ENCODE peak calls at places on chromosomes 2 and 18, in nine cellular contexts. A is choroid plexus epithelial cell, M is B cell, D is PC-3, S is foreskin fibroblast, N is AG09309, E is cardiac muscle cell, K is tibial artery, B is IMR-90. Q is an unnamed sample.

GRCh38 chr18:58004317-58004716 is 39.7 kb upstream of the NEDD4L start:
- DNase-seq in M (no peak), K (no peak), E (no peak), B (peak; percentile 81), N (peak; percentile 34), A (peak; percentile 79), S (peak; percentile 75), D (peak; percentile 92), Q (no peak)

GRCh38 chr2:63786506-63786905 is 55.2 kb upstream of the UGP2 start:
- DNase-seq in S (no peak), N (no peak), K (no peak), D (no peak), B (no peak), E (no peak), M (no peak), A (no peak), Q (no peak)

GRCh38 chr2:73009177-73009839 is 62.2 kb downstream of the SFXN5 start:
- DNase-seq in A (no peak), B (no peak), N (no peak), M (no peak), D (no peak), S (no peak), E (no peak), K (peak; percentile 48), Q (no peak)

GRCh38 chr2:85707304-85707703 is 13.1 kb downstream of the GNLY start:
- DNase-seq in N (peak; percentile 70), A (peak; percentile 97), K (peak; percentile 65), S (peak; percentile 95), M (peak; percentile 69), D (peak; percentile 99), B (peak; percentile 94), E (peak; percentile 87), Q (peak; percentile 55)

GRCh38 chr18:6741290-6741689 is 11.8 kb downstream of the ARHGAP28 start:
- DNase-seq in S (peak; percentile 98), A (peak; percentile 99), D (peak; percentile 91), N (peak; percentile 94), K (no peak), M (no peak), B (peak; percentile 100), E (no peak), Q (no peak)

GRCh38 chr2:132991464-132992045 is 321.6 kb upstream of the LYPD1 start:
- DNase-seq in S (no peak), A (no peak), M (no peak), E (no peak), D (no peak), N (no peak), B (no peak), K (no peak), Q (no peak)

GRCh38 chr2:65746919-65747678 is 314.7 kb upstream of the SPRED2 start:
- DNase-seq in M (no peak), S (peak; percentile 25), D (no peak), B (no peak), K (no peak), A (peak; percentile 38), E (peak; percentile 7), N (no peak), Q (no peak)

GRCh38 chr2:55351672-55352071 is 68.0 kb downstream of the CCDC88A start:
- DNase-seq in D (no peak), B (no peak), N (no peak), A (no peak), S (no peak), K (no peak), E (no peak), M (no peak), Q (no peak)

GRCh38 chr2:112692914-112693313 is 27.9 kb upstream of the NT5DC4 start:
- DNase-seq in M (no peak), S (peak; percentile 30), A (no peak), D (no peak), B (no peak), N (no peak), K (no peak), E (no peak), Q (no peak)

GRCh38 chr18:2173464-2173863 is 397.8 kb downstream of the METTL4 start:
- DNase-seq in M (no peak), S (peak; percentile 67), B (peak; percentile 48), E (peak; percentile 43), K (no peak), N (peak; percentile 11), D (peak; percentile 59), A (peak; percentile 99), Q (no peak)

GRCh38 chr2:37306024-37306423 is 18.6 kb downstream of the PRKD3 start:
- DNase-seq in N (no peak), B (no peak), D (no peak), A (no peak), M (no peak), S (no peak), K (no peak), E (peak; percentile 13), Q (no peak)

GRCh38 chr18:79402977-79403722 is 7.4 kb downstream of the NFATC1 start:
- DNase-seq in E (no peak), N (no peak), S (peak; percentile 58), M (no peak), A (no peak), D (peak; percentile 62), K (peak; percentile 95), B (no peak), Q (no peak)

GRCh38 chr18:240175-240574 is 27.7 kb downstream of the THOC1 start:
- DNase-seq in N (no peak), D (no peak), B (peak; percentile 19), M (no peak), S (no peak), E (peak; percentile 52), A (peak; percentile 12), K (no peak), Q (no peak)

GRCh38 chr18:4084501-4084900 is 370.6 kb downstream of the DLGAP1 start:
- DNase-seq in E (no peak), K (no peak), N (no peak), D (no peak), S (no peak), A (no peak), M (no peak), B (no peak), Q (no peak)

GRCh38 chr2:233422050-233422639 is 67.9 kb downstream of the DGKD start:
- DNase-seq in N (no peak), B (no peak), A (peak; percentile 43), D (peak; percentile 93), M (peak; percentile 81), K (peak; percentile 65), E (no peak), S (no peak), Q (no peak)

GRCh38 chr2:169131587-169132512 is 62.5 kb downstream of the DHRS9 start:
- DNase-seq in K (no peak), A (peak; percentile 72), N (no peak), D (peak; percentile 81), M (peak; percentile 47), S (peak; percentile 49), E (no peak), B (peak; percentile 41), Q (no peak)

GRCh38 chr2:102285368-102285767 is 26.0 kb upstream of the IL1RL1 start:
- DNase-seq in E (no peak), A (no peak), B (no peak), M (no peak), N (no peak), K (no peak), D (peak; percentile 94), S (no peak), Q (no peak)

GRCh38 chr2:109373791-109374547 is 239.8 kb downstream of the SEPTIN10 start:
- DNase-seq in N (no peak), S (no peak), E (no peak), M (no peak), D (no peak), A (no peak), B (no peak), K (no peak), Q (peak; percentile 28)

GRCh38 chr18:75269140-75269676 is 58.6 kb downstream of the TSHZ1 start:
- DNase-seq in N (no peak), S (no peak), B (no peak), D (no peak), E (no peak), M (no peak), A (no peak), K (no peak), Q (no peak)

GRCh38 chr2:95024960-95025405 is 525 bp upstream of the MAL start:
- DNase-seq in B (no peak), D (no peak), N (no peak), E (no peak), M (no peak), K (no peak), S (peak; percentile 28), A (no peak), Q (no peak)

GRCh38 chr2:11677146-11678055 is 7.4 kb upstream of the NTSR2 start:
- DNase-seq in K (peak; percentile 62), B (no peak), E (peak; percentile 31), D (no peak), S (no peak), A (no peak), N (no peak), M (no peak), Q (no peak)

GRCh38 chr2:118568682-118569081 is 278.8 kb downstream of the EN1 start:
- DNase-seq in A (no peak), B (no peak), D (no peak), N (no peak), E (no peak), M (no peak), S (no peak), K (no peak), Q (no peak)

GRCh38 chr2:128714861-128715312 is 396.2 kb upstream of the HS6ST1 start:
- DNase-seq in S (no peak), A (no peak), N (no peak), E (peak; percentile 6), B (no peak), D (no peak), M (no peak), K (no peak), Q (no peak)
- TF ChIP-seq CTCF in S (no peak), A (peak; percentile 12), N (no peak), E (peak; percentile 18), B (no peak), D (peak; percentile 16), M (no peak), K (no peak), Q (no peak)

DNA sequence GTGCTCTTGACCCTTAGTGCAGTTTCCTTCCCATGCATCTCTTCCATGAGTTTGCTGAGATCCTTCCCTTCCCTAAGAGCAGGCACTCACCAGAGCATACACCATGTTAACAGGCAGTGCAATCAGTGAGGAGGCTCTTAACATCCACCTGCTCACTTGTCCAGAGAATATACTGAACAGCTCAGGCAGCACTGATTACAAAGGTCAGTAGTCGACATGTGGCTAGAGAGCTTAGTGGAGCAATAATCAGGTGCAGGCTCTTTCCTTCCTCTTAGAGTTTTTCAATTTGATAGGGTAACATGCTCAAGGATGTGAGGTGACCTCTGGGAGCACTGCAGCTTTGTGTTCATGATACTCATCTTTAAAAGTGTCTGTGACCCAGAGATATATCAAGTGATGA is 144.1 kb upstream of the SETBP1 start:
- DNase-seq in N (no peak), S (no peak), E (peak; percentile 63), A (no peak), B (no peak), K (no peak), D (no peak), M (no peak), Q (no peak)
- TF ChIP-seq CTCF in N (no peak), S (no peak), E (no peak), A (no peak), B (no peak), K (no peak), D (peak; percentile 2), M (no peak), Q (no peak)

GRCh38 chr18:61953161-61953560 is 60.4 kb upstream of the RNF152 start:
- DNase-seq in B (no peak), K (no peak), A (peak; percentile 19), D (no peak), M (no peak), E (no peak), N (no peak), S (no peak), Q (no peak)
- TF ChIP-seq CTCF in B (no peak), K (no peak), A (no peak), D (no peak), M (no peak), E (no peak), N (no peak), S (no peak), Q (no peak)

GRCh38 chr2:38633895-38634294 is 31.2 kb upstream of the HNRNPLL start:
- DNase-seq in K (no peak), N (no peak), M (no peak), B (no peak), E (no peak), A (no peak), D (no peak), S (no peak), Q (no peak)
- TF ChIP-seq CTCF in K (no peak), N (no peak), M (no peak), B (no peak), E (no peak), A (no peak), D (no peak), S (no peak), Q (no peak)